ENCODE peak calls at places on chromosomes 6 and 20, in seven cellular contexts. L, G, O, W, R, B and D are unnamed samples.
A peak's percentile ranks its signal among the peaks of the same experiment; 100 is the strongest.

GRCh38 chr6:71181565-71181964 is 107.0 kb upstream of the OGFRL1 start:
- DNase-seq in O (no peak), R (no peak), B (no peak), L (peak; percentile 92), W (peak; percentile 62), G (no peak), D (no peak)

GRCh38 chr6:1424306-1424927 is 35.0 kb downstream of the FOXF2 start:
- DNase-seq in R (no peak), G (peak; percentile 17), O (peak; percentile 45), B (peak; percentile 9), L (peak; percentile 84), W (peak; percentile 22), D (peak; percentile 62)

GRCh38 chr6:26032387-26033131 is 54.7 kb upstream of the HFE start:
- DNase-seq in W (no peak), O (no peak), R (no peak), G (no peak), B (no peak), L (peak; percentile 50), D (no peak)

GRCh38 chr20:47854687-47855212 is 69.5 kb upstream of the SULF2 start:
- DNase-seq in G (no peak), R (no peak), O (no peak), W (no peak), L (peak; percentile 82), B (no peak), D (peak; percentile 80)

GRCh38 chr6:101003075-101003474 is 121.9 kb upstream of the ASCC3 start:
- DNase-seq in O (no peak), W (no peak), R (no peak), L (no peak), B (no peak), G (no peak), D (no peak)

GRCh38 chr6:160972111-160972510 is 19.5 kb upstream of the MAP3K4 start:
- DNase-seq in R (no peak), G (no peak), B (no peak), W (peak; percentile 88), O (no peak), L (no peak), D (no peak)

GRCh38 chr6:89295981-89296380 is 19.1 kb downstream of the GABRR2 start:
- DNase-seq in L (no peak), G (no peak), B (no peak), W (no peak), O (no peak), R (no peak), D (no peak)

GRCh38 chr6:25250878-25251277 is 28.3 kb upstream of the CARMIL1 start:
- DNase-seq in G (peak; percentile 9), R (no peak), O (no peak), L (no peak), B (peak; percentile 11), W (no peak), D (no peak)